ENCODE peak calls at places on chromosomes 6 and 20, in six cellular contexts. T is iPS DF 6.9, G is activated T-cell treated with anti-CD3 and anti-CD28 coated beads for 1 hour, N is pons, Y is iPS DF 19.7, W is putamen. K is an unnamed sample.

GRCh38 chr6:161168281-161168891 is 105.5 kb downstream of the AGPAT4 start:
- DNase-seq in W (peak; percentile 31), Y (peak; percentile 60), T (no peak), N (peak; percentile 85), G (no peak), K (peak; percentile 60)

GRCh38 chr6:24492475-24492874 is 2.3 kb upstream of the ALDH5A1 start:
- DNase-seq in Y (no peak), N (no peak), T (no peak), G (no peak), W (no peak), K (no peak)

GRCh38 chr6:158170656-158171081 is 2.5 kb downstream of the GTF2H5 start:
- DNase-seq in T (no peak), G (no peak), Y (no peak), W (peak; percentile 9), N (peak; percentile 56), K (peak; percentile 37)

GRCh38 chr6:134249759-134250602 is 67.9 kb downstream of the SGK1 start:
- DNase-seq in W (no peak), N (peak; percentile 47), Y (no peak), G (no peak), T (no peak), K (no peak)

GRCh38 chr20:58647814-58648501 is 3.1 kb upstream of the STX16 start:
- DNase-seq in Y (no peak), T (no peak), W (peak; percentile 20), N (peak; percentile 54), G (no peak), K (peak; percentile 42)

GRCh38 chr20:3686867-3687321 is 5.1 kb upstream of the ADAM33 start:
- DNase-seq in T (no peak), N (peak; percentile 70), W (peak; percentile 62), G (no peak), Y (no peak), K (peak; percentile 73)

GRCh38 chr6:87772597-87773530 is 70.8 kb upstream of the AKIRIN2 start:
- DNase-seq in N (no peak), G (no peak), W (no peak), Y (no peak), T (no peak), K (no peak)

GRCh38 chr20:47727909-47728361 is 57.3 kb downstream of the SULF2 start:
- DNase-seq in N (peak; percentile 89), Y (no peak), G (no peak), T (no peak), W (peak; percentile 65), K (peak; percentile 79)

GRCh38 chr6:96608074-96608473 is 45.1 kb downstream of the FHL5 start:
- DNase-seq in T (no peak), Y (no peak), N (no peak), G (no peak), W (no peak), K (no peak)

GRCh38 chr20:25242231-25242630 is 5.7 kb upstream of the PYGB start:
- DNase-seq in G (no peak), N (no peak), T (no peak), Y (no peak), W (no peak), K (no peak)

GRCh38 chr6:161429921-161430490 is 156.1 kb upstream of the AGPAT4 start:
- DNase-seq in G (no peak), W (no peak), N (no peak), Y (no peak), T (no peak), K (no peak)

GRCh38 chr6:14748679-14749078 is 497.2 kb upstream of the JARID2 start:
- DNase-seq in Y (no peak), G (no peak), W (no peak), N (no peak), T (no peak), K (no peak)

GRCh38 chr6:126831461-126831860 is 287.0 kb upstream of the RSPO3 start:
- DNase-seq in T (no peak), G (no peak), W (no peak), Y (no peak), N (no peak), K (no peak)

GRCh38 chr6:168263351-168263905 is 56.1 kb downstream of the DACT2 start:
- DNase-seq in W (no peak), T (no peak), G (no peak), N (no peak), Y (no peak), K (no peak)

GRCh38 chr6:124872361-124873065 is 89.7 kb upstream of the RNF217 start:
- DNase-seq in Y (no peak), W (no peak), N (no peak), G (no peak), T (no peak), K (no peak)

GRCh38 chr6:10084276-10084993 is 330.4 kb downstream of the TFAP2A start:
- DNase-seq in N (no peak), W (no peak), T (no peak), Y (no peak), G (no peak), K (no peak)

K was measured in globus pallidus.